ENCODE peak calls at places on chromosomes 3 and 15, in nine cellular contexts. P is OCI-LY7, H is WERI-Rb-1, U is BE2C, Q is heart left ventricle, G is left ventricle myocardium inferior, W is PC-3, D is endothelial cell, E is GM13976. X is an unnamed sample.

GRCh38 chr15:75648156-75649000 is 666 bp downstream of the SNX33 start:
- DNase-seq in P (no peak), H (peak; percentile 30), U (no peak), Q (peak; percentile 65), G (peak; percentile 50), W (no peak), D (peak; percentile 57), E (peak; percentile 63), X (peak; percentile 29)

GRCh38 chr3:54033761-54034160 is 88.6 kb upstream of the CACNA2D3 start:
- DNase-seq in P (no peak), H (no peak), U (peak; percentile 80), Q (peak; percentile 32), G (no peak), W (no peak), D (no peak), E (no peak), X (no peak)

GRCh38 chr15:88605507-88606436 is 15.4 kb upstream of the AEN start:
- DNase-seq in P (no peak), H (peak; percentile 73), U (peak; percentile 47), Q (peak; percentile 56), G (peak; percentile 50), W (no peak), D (peak; percentile 61), E (peak; percentile 56), X (peak; percentile 63)

GRCh38 chr3:122468896-122469533 is 45.7 kb downstream of the KPNA1 start:
- DNase-seq in P (no peak), H (no peak), U (no peak), Q (no peak), G (no peak), W (no peak), D (no peak), E (no peak), X (no peak)

GRCh38 chr15:67674983-67675382 is 132.5 kb downstream of the MAP2K5 start:
- DNase-seq in P (no peak), H (no peak), U (no peak), Q (no peak), G (no peak), W (no peak), D (no peak), E (no peak), X (no peak)

GRCh38 chr3:18440053-18440768 is 15.1 kb upstream of the SATB1 start:
- DNase-seq in P (peak; percentile 34), H (no peak), U (no peak), Q (no peak), G (no peak), W (peak; percentile 19), D (no peak), E (no peak), X (no peak)

GRCh38 chr3:133469140-133469731 is 69.4 kb downstream of the BFSP2 start:
- DNase-seq in P (no peak), H (no peak), U (no peak), Q (peak; percentile 48), G (peak; percentile 38), W (no peak), D (no peak), E (no peak), X (no peak)

GRCh38 chr15:92050220-92050898 is 196.9 kb downstream of the SLCO3A1 start:
- DNase-seq in P (no peak), H (no peak), U (no peak), Q (no peak), G (no peak), W (no peak), D (no peak), E (no peak), X (no peak)

GRCh38 chr3:51371943-51372557 is 13.0 kb upstream of the MANF start:
- DNase-seq in P (peak; percentile 57), H (peak; percentile 81), U (peak; percentile 53), Q (no peak), G (no peak), W (peak; percentile 95), D (peak; percentile 68), E (peak; percentile 54), X (peak; percentile 77)

GRCh38 chr15:67607329-67607728 is 64.8 kb downstream of the MAP2K5 start:
- DNase-seq in P (no peak), H (no peak), U (no peak), Q (no peak), G (no peak), W (no peak), D (no peak), E (no peak), X (no peak)

GRCh38 chr3:43996379-43997301 is 245.0 kb upstream of the TOPAZ1 start:
- DNase-seq in P (peak; percentile 65), H (peak; percentile 58), U (peak; percentile 65), Q (no peak), G (no peak), W (no peak), D (peak; percentile 58), E (peak; percentile 71), X (peak; percentile 42)

GRCh38 chr3:10737785-10738184 is 78.2 kb upstream of the SLC6A11 start:
- DNase-seq in P (no peak), H (no peak), U (no peak), Q (no peak), G (no peak), W (no peak), D (no peak), E (no peak), X (no peak)

GRCh38 chr15:95162967-95163531 is 931.7 kb downstream of the MCTP2 start:
- DNase-seq in P (no peak), H (no peak), U (no peak), Q (no peak), G (no peak), W (peak; percentile 74), D (no peak), E (no peak), X (no peak)

DNA sequence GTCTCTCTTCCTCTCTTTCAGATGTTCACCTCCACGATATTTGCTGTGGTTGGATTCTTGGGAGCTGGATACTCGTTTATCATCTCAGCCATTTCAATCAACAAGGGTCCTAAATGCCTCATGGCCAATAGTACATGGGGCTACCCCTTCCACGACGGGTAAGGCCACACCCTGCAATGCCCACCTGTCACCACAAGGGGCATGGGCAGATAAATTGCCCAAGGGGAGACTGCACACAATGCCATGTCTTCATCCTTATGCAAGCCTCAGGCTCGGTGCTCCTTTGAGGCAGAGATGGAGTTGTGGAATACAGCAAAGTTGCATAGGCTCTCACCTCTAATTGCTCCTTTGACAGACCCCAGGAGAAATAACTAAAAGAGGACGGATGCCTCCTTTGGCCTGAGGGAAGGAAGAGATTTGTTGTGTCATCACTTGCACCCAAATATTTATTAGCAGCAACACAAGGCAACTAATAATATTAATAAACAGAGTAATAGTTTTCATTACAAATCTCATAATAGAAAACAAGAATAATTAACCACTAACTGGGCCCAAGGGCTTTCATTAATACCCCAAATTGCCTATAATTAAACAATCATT is 13.2 kb downstream of the TM4SF4 start:
- DNase-seq in P (peak; percentile 54), H (peak; percentile 50), U (peak; percentile 63), Q (no peak), G (no peak), W (peak; percentile 48), D (peak; percentile 43), E (peak; percentile 38), X (peak; percentile 64)
- TF ChIP-seq CTCF in P (peak; percentile 78), H (peak; percentile 70), U (peak; percentile 72), Q (peak; percentile 13), G (peak; percentile 33), W (peak; percentile 67), D (peak; percentile 79), E (peak; percentile 55), X (peak; percentile 63)

GRCh38 chr3:105365171-105365535 is 1.6 kb upstream of the ALCAM start:
- DNase-seq in P (no peak), H (no peak), U (no peak), Q (no peak), G (no peak), W (peak; percentile 74), D (no peak), E (no peak), X (no peak)

GRCh38 chr3:105365536-105366301 is 990 bp upstream of the ALCAM start:
- DNase-seq in P (peak; percentile 23), H (peak; percentile 22), U (peak; percentile 42), Q (no peak), G (no peak), W (no peak), D (no peak), E (no peak), X (no peak)

GRCh38 chr3:105367063-105367405 is 325 bp downstream of the ALCAM start:
- DNase-seq in P (peak; percentile 33), H (peak; percentile 31), U (peak; percentile 47), Q (peak; percentile 26), G (no peak), W (peak; percentile 33), D (peak; percentile 36), E (peak; percentile 46), X (peak; percentile 59)

GRCh38 chr3:105367406-105368213 is 901 bp downstream of the ALCAM start:
- DNase-seq in P (peak; percentile 66), H (peak; percentile 50), U (peak; percentile 53), Q (peak; percentile 61), G (peak; percentile 62), W (peak; percentile 72), D (peak; percentile 39), E (peak; percentile 74), X (peak; percentile 94)

DNA sequence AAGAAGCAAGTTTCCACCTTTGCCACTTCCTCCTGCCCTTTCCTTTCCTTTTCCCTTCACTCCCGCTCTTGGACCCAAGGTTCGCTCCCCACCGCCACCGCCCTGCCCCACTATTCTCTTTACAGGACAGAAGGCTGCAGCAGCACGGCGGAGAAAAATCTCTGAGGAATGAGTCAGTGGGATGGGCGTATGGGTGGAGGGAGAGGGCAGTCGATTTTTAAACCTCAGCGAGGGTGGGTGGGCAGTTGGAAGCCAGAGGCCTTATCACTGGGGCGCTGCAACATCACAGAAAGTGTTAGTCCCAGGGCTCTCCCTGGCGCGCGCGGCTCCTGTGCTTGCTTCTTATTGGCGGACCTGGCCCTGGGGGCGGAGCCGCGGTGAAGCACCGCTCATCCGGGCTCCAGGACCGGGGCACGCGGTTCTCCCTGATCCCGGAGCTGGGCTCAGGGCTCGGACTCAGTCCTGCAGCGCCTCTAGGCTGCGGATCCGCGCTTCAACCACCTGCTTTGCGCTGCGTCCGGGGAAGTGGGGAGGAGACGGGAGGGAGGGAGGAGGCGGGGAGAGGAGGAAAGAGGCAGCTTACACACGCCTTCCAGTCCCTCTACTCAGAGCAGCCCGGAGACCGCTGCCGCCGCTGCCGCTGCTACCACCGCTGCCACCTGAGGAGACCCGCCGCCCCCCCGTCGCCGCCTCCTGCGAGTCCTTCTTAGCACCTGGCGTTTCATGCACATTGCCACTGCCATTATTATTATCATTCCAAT is at the start of gene ALCAM:
- DNase-seq in P (peak; percentile 91), H (peak; percentile 97), U (peak; percentile 99), Q (peak; percentile 90), G (peak; percentile 89), W (peak; percentile 99), D (peak; percentile 91), E (peak; percentile 82), X (peak; percentile 90)
- TF ChIP-seq CTCF in P (peak; percentile 46), H (peak; percentile 72), U (peak; percentile 74), Q (peak; percentile 20), G (peak; percentile 57), W (peak; percentile 76), D (no peak), E (peak; percentile 77), X (no peak)

GRCh38 chr15:34102175-34102925 is 467 bp downstream of the PGBD4 start:
- DNase-seq in P (no peak), H (no peak), U (no peak), Q (no peak), G (no peak), W (no peak), D (no peak), E (no peak), X (no peak)
- TF ChIP-seq CTCF in P (no peak), H (no peak), U (no peak), Q (no peak), G (no peak), W (no peak), D (no peak), E (no peak), X (no peak)

GRCh38 chr15:28125673-28126651 is 26.8 kb upstream of the OCA2 start:
- DNase-seq in P (peak; percentile 65), H (no peak), U (no peak), Q (no peak), G (no peak), W (peak; percentile 74), D (peak; percentile 33), E (no peak), X (no peak)
- TF ChIP-seq CTCF in P (peak; percentile 88), H (peak; percentile 54), U (peak; percentile 71), Q (peak; percentile 57), G (peak; percentile 74), W (peak; percentile 73), D (peak; percentile 73), E (peak; percentile 23), X (peak; percentile 77)

X was measured in activated CD8-positive, alpha-beta T cell treated with anti-CD3 and anti-CD28 coated beads for 36 hours.